ENCODE peak calls at places on chromosomes 6 and 20, in eight cellular contexts. One of them, this sample, is unnamed.

GRCh38 chr6:16438677-16439615 is 200.6 kb downstream of the GMPR start:
- DNase-seq in Panc1: no peak
- DNase-seq in sigmoid colon: no peak
- DNase-seq in K562: peak; percentile 87
- DNase-seq in spleen: no peak
- DNase-seq in H1: no peak
- DNase-seq in HCT116: no peak
- DNase-seq in GM23338: no peak
- DNase-seq in this sample: no peak

GRCh38 chr6:133291671-133292070 is 50.5 kb downstream of the EYA4 start:
- DNase-seq in GM23338: no peak
- DNase-seq in K562: no peak
- DNase-seq in HCT116: no peak
- DNase-seq in H1: no peak
- DNase-seq in Panc1: no peak
- DNase-seq in sigmoid colon: no peak
- DNase-seq in spleen: no peak
- DNase-seq in this sample: no peak

GRCh38 chr6:148771896-148772554 is 25.2 kb downstream of the UST start:
- DNase-seq in GM23338: no peak
- DNase-seq in HCT116: no peak
- DNase-seq in spleen: peak; percentile 72
- DNase-seq in K562: no peak
- DNase-seq in Panc1: no peak
- DNase-seq in sigmoid colon: no peak
- DNase-seq in H1: no peak
- DNase-seq in this sample: no peak

GRCh38 chr20:45801851-45802250 is 10.1 kb downstream of the DNTTIP1 start:
- DNase-seq in GM23338: no peak
- DNase-seq in HCT116: no peak
- DNase-seq in H1: no peak
- DNase-seq in sigmoid colon: no peak
- DNase-seq in spleen: no peak
- DNase-seq in Panc1: no peak
- DNase-seq in K562: no peak
- DNase-seq in this sample: no peak

GRCh38 chr6:115663681-115664080 is 397.0 kb downstream of the FRK start:
- DNase-seq in HCT116: no peak
- DNase-seq in spleen: no peak
- DNase-seq in K562: no peak
- DNase-seq in Panc1: no peak
- DNase-seq in H1: no peak
- DNase-seq in GM23338: no peak
- DNase-seq in sigmoid colon: no peak
- DNase-seq in this sample: no peak

GRCh38 chr6:151485616-151486015 is 8.2 kb upstream of the CCDC170 start:
- DNase-seq in K562: no peak
- DNase-seq in GM23338: no peak
- DNase-seq in spleen: no peak
- DNase-seq in sigmoid colon: no peak
- DNase-seq in HCT116: no peak
- DNase-seq in Panc1: no peak
- DNase-seq in H1: no peak
- DNase-seq in this sample: no peak

GRCh38 chr6:167550936-167551633 is 226.2 kb downstream of the TTLL2 start:
- DNase-seq in GM23338: no peak
- DNase-seq in spleen: peak; percentile 85
- DNase-seq in H1: no peak
- DNase-seq in Panc1: no peak
- DNase-seq in K562: no peak
- DNase-seq in HCT116: no peak
- DNase-seq in sigmoid colon: peak; percentile 93
- DNase-seq in this sample: no peak

GRCh38 chr20:37262516-37262915 is 902 bp upstream of the GHRH start:
- DNase-seq in HCT116: no peak
- DNase-seq in K562: no peak
- DNase-seq in sigmoid colon: no peak
- DNase-seq in spleen: no peak
- DNase-seq in Panc1: no peak
- DNase-seq in GM23338: no peak
- DNase-seq in H1: no peak
- DNase-seq in this sample: no peak

GRCh38 chr20:62700261-62700925 is 8.2 kb upstream of the NTSR1 start:
- DNase-seq in spleen: no peak
- DNase-seq in K562: no peak
- DNase-seq in Panc1: no peak
- DNase-seq in HCT116: no peak
- DNase-seq in GM23338: no peak
- DNase-seq in H1: no peak
- DNase-seq in sigmoid colon: no peak
- DNase-seq in this sample: no peak

GRCh38 chr6:154127638-154128037 is 88.6 kb downstream of the OPRM1 start:
- DNase-seq in HCT116: no peak
- DNase-seq in sigmoid colon: no peak
- DNase-seq in spleen: no peak
- DNase-seq in Panc1: no peak
- DNase-seq in K562: no peak
- DNase-seq in GM23338: peak; percentile 50
- DNase-seq in H1: no peak
- DNase-seq in this sample: no peak

GRCh38 chr20:47502801-47503239 is 1.1 kb downstream of the NCOA3 start:
- DNase-seq in GM23338: peak; percentile 44
- DNase-seq in Panc1: no peak
- DNase-seq in K562: no peak
- DNase-seq in spleen: no peak
- DNase-seq in HCT116: no peak
- DNase-seq in sigmoid colon: no peak
- DNase-seq in H1: no peak
- DNase-seq in this sample: no peak

GRCh38 chr20:32207211-32207625 is 325 bp downstream of the PLAGL2 start:
- DNase-seq in GM23338: peak; percentile 63
- DNase-seq in H1: no peak
- DNase-seq in spleen: no peak
- DNase-seq in sigmoid colon: no peak
- DNase-seq in HCT116: no peak
- DNase-seq in Panc1: no peak
- DNase-seq in K562: peak; percentile 84
- DNase-seq in this sample: no peak

GRCh38 chr6:170306324-170307079 is at the start of gene FAM120B:
- DNase-seq in sigmoid colon: peak; percentile 98
- DNase-seq in HCT116: peak; percentile 86
- DNase-seq in K562: peak; percentile 99
- DNase-seq in Panc1: peak; percentile 77
- DNase-seq in GM23338: peak; percentile 82
- DNase-seq in H1: peak; percentile 82
- DNase-seq in spleen: peak; percentile 100
- DNase-seq in this sample: peak; percentile 93

GRCh38 chr20:1829531-1829930 is 65.7 kb upstream of the SIRPA start:
- DNase-seq in K562: no peak
- DNase-seq in HCT116: no peak
- DNase-seq in sigmoid colon: no peak
- DNase-seq in GM23338: no peak
- DNase-seq in spleen: no peak
- DNase-seq in H1: no peak
- DNase-seq in Panc1: no peak
- DNase-seq in this sample: no peak

GRCh38 chr20:36384022-36384619 is 78.0 kb downstream of the DLGAP4 start:
- DNase-seq in K562: peak; percentile 91
- DNase-seq in GM23338: peak; percentile 95
- DNase-seq in sigmoid colon: no peak
- DNase-seq in H1: peak; percentile 90
- DNase-seq in Panc1: no peak
- DNase-seq in HCT116: peak; percentile 31
- DNase-seq in spleen: no peak
- DNase-seq in this sample: peak; percentile 42

DNA sequence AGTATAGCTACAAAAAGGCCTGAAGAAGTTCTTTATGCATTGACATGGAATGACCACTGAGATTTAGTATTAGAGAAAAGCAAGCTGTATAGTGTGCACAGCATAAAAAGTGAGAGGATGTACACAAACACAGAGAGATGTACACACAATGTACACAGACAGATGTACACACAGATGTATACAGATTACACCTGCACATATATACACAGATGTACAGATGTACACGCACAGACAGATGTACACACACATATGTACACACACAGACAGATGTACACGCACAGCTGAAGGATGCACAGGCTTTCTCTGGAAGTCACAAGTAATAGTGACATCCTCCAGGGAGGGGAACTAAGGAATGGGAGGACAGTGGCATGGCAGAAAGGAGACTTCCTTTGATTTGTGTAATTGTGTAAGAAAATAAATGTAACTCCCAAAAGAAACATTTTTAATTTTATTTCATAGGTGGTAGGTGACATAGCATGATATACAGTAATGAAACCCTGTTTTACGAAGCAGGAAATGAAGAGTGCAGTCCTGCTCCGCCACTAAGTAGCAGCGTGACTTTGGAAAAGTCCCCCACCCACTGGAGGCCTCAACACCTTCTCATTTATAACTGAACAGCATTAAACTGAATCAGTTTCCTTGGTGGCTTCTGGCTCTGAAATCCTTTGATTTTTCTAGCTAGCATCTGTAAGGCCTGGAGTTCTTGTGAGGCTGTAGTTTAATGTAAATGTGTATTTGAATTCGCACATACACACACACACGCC is 14.1 kb downstream of the NFATC2 start:
- DNase-seq in GM23338: no peak
- DNase-seq in H1: no peak
- DNase-seq in HCT116: no peak
- DNase-seq in spleen: no peak
- DNase-seq in sigmoid colon: no peak
- DNase-seq in K562: no peak
- DNase-seq in Panc1: no peak
- DNase-seq in this sample: no peak
- TF ChIP-seq POLR2AphosphoS5 in GM23338: no peak
- TF ChIP-seq POLR2AphosphoS5 in H1: no peak
- TF ChIP-seq POLR2AphosphoS5 in HCT116: no peak
- TF ChIP-seq POLR2AphosphoS5 in spleen: no peak
- TF ChIP-seq POLR2AphosphoS5 in sigmoid colon: no peak
- TF ChIP-seq POLR2AphosphoS5 in K562: no peak
- TF ChIP-seq POLR2AphosphoS5 in Panc1: no peak
- TF ChIP-seq POLR2AphosphoS5 in this sample: no peak

GRCh38 chr6:89308525-89309400 is 6.3 kb downstream of the GABRR2 start:
- DNase-seq in K562: no peak
- DNase-seq in spleen: no peak
- DNase-seq in GM23338: no peak
- DNase-seq in sigmoid colon: no peak
- DNase-seq in Panc1: no peak
- DNase-seq in H1: no peak
- DNase-seq in HCT116: no peak
- DNase-seq in this sample: no peak
- TF ChIP-seq POLR2AphosphoS5 in K562: no peak
- TF ChIP-seq POLR2AphosphoS5 in spleen: no peak
- TF ChIP-seq POLR2AphosphoS5 in GM23338: no peak
- TF ChIP-seq POLR2AphosphoS5 in sigmoid colon: no peak
- TF ChIP-seq POLR2AphosphoS5 in Panc1: no peak
- TF ChIP-seq POLR2AphosphoS5 in H1: no peak
- TF ChIP-seq POLR2AphosphoS5 in HCT116: no peak
- TF ChIP-seq POLR2AphosphoS5 in this sample: no peak

DNA sequence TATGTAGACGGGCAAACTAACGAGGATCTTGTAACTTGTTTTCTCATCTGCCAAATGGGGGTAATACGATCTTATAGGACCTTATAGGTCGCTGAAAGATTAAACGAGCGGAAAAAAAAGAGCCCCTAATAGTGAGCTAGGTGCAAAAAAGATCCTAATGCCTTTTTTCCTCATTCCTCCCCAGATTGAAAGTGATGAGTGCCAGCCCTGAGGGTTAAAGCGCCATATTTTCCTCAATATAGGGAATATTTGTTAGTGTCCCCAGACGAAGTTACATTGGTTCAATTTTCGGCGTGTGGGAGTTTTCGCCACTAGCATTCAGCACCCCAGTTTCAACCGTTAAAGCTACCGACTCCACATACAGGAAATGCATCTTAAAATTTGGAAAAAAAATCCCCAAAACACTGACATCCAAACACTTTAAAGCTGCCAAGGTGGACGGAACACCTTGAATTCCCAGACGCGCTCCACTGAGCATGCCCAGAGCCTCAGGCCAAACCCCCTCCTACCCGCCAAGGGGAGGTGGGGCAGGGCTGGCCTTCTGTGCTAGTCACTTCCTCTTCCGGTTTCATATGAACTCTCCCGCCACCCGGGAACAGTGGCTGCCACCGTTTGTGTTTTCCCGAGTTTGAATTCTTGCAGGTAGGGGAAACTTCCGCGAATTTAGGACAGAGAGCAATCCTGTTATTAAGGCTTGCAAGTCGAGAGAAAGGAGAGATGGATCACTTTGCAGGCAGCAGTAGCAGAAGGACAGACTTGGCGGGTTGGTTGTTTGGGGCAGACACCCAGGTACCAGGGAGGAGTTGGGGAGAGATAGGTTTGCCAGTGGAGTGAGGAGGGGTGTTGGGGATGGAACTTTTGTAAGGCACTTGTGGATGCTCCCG is at the start of gene PRIM2:
- DNase-seq in Panc1: peak; percentile 80
- DNase-seq in sigmoid colon: peak; percentile 94
- DNase-seq in K562: peak; percentile 95
- DNase-seq in spleen: peak; percentile 93
- DNase-seq in H1: peak; percentile 83
- DNase-seq in GM23338: peak; percentile 93
- DNase-seq in HCT116: peak; percentile 76
- DNase-seq in this sample: peak; percentile 61
- TF ChIP-seq POLR2AphosphoS5 in Panc1: peak; percentile 97
- TF ChIP-seq POLR2AphosphoS5 in sigmoid colon: peak; percentile 61
- TF ChIP-seq POLR2AphosphoS5 in K562: peak; percentile 90
- TF ChIP-seq POLR2AphosphoS5 in spleen: peak; percentile 82
- TF ChIP-seq POLR2AphosphoS5 in H1: peak; percentile 45
- TF ChIP-seq POLR2AphosphoS5 in GM23338: peak; percentile 91
- TF ChIP-seq POLR2AphosphoS5 in HCT116: peak; percentile 90
- TF ChIP-seq POLR2AphosphoS5 in this sample: peak; percentile 79

DNA sequence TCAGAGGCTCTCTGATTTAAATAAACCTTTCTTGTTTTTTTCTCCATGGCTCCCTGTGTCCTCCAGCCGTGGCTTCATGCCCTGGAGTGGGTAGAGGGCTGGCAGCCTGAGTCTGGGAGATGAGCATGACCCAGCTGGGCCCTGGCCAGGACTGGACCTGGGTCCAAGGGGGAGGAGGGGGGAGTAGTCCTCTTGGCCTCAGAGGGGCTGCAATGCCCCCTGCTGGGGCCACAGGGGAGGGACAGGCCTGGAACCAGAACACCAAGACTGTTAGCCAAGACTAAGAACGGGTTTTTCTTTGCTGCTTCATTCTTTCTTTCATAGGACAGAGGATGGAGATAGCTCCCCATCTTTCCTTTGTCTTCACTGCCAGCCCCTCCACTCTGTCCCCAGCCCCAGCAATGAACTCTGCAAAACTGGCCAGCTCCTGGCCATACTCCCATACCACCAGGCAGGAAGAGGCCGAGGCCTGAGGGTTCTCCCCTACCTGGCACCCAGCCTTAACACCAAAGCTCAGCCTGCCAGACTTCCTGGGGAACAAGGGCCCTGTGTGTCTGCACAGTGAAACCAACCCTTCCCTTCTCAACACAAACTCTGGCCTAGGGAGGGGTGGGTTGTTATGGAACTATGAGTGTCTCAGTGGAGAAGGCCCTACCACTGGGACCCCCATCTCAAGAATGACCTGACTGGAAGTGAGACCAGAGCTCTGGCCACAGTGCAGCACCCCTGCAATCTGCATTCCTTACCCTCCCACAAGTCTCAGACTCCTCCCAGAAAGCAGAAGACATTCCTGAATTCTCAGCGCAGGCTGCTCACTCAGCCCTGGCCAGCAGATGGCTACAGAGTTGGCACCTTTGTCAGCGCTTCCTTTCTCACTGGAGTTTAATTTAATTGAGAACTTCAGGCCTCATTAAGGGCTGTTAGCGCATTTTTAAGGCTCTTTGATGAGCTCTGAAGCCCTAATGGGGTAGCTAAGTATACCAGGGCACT is 11.0 kb downstream of the SLC29A1 start:
- DNase-seq in GM23338: peak; percentile 91
- DNase-seq in HCT116: no peak
- DNase-seq in sigmoid colon: peak; percentile 98
- DNase-seq in H1: peak; percentile 62
- DNase-seq in spleen: peak; percentile 64
- DNase-seq in K562: peak; percentile 83
- DNase-seq in Panc1: no peak
- DNase-seq in this sample: no peak
- TF ChIP-seq POLR2AphosphoS5 in GM23338: no peak
- TF ChIP-seq POLR2AphosphoS5 in HCT116: no peak
- TF ChIP-seq POLR2AphosphoS5 in sigmoid colon: peak; percentile 91
- TF ChIP-seq POLR2AphosphoS5 in H1: no peak
- TF ChIP-seq POLR2AphosphoS5 in spleen: no peak
- TF ChIP-seq POLR2AphosphoS5 in K562: no peak
- TF ChIP-seq POLR2AphosphoS5 in Panc1: no peak
- TF ChIP-seq POLR2AphosphoS5 in this sample: no peak

This sample was measured in GM12891.